ENCODE peak calls at places on chromosomes 13 and 19, in six cellular contexts. T is NCI-H187, G is lower lobe of right lung, M is epithelial cell of proximal tubule, J is pons, N is right cardiac atrium. Q is an unnamed sample.

GRCh38 chr19:4456566-4456842 is 1.1 kb downstream of the UBXN6 start:
- DNase-seq in T (no peak), G (peak; percentile 58), M (no peak), J (peak; percentile 25), N (peak; percentile 72), Q (peak; percentile 70)

GRCh38 chr19:55440411-55441105 is 2.5 kb downstream of the SHISA7 start:
- DNase-seq in T (peak; percentile 30), G (no peak), M (no peak), J (no peak), N (peak; percentile 68), Q (no peak)

GRCh38 chr19:41886761-41887710 is 4.1 kb downstream of the ARHGEF1 start:
- DNase-seq in T (no peak), G (no peak), M (no peak), J (no peak), N (no peak), Q (peak; percentile 48)

GRCh38 chr13:99610702-99611289 is 109.5 kb downstream of the TM9SF2 start:
- DNase-seq in T (no peak), G (no peak), M (no peak), J (no peak), N (no peak), Q (peak; percentile 50)

GRCh38 chr19:58570770-58571574 is 2.2 kb downstream of the MZF1 start:
- DNase-seq in T (no peak), G (no peak), M (no peak), J (no peak), N (peak; percentile 53), Q (no peak)

GRCh38 chr13:98315466-98315865 is 138.4 kb upstream of the RNF113B start:
- DNase-seq in T (peak; percentile 38), G (no peak), M (no peak), J (no peak), N (no peak), Q (no peak)

GRCh38 chr13:112713517-112714253 is 23.8 kb downstream of the ATP11A start:
- DNase-seq in T (no peak), G (no peak), M (no peak), J (no peak), N (peak; percentile 35), Q (no peak)

GRCh38 chr13:106416645-106417044 is 118.8 kb downstream of the EFNB2 start:
- DNase-seq in T (no peak), G (no peak), M (no peak), J (peak; percentile 2), N (no peak), Q (no peak)

GRCh38 chr19:58450836-58451357 is 525 bp upstream of the ZNF324B start:
- DNase-seq in T (no peak), G (no peak), M (no peak), J (no peak), N (no peak), Q (peak; percentile 29)

GRCh38 chr13:49584771-49585182 is 581 bp downstream of the RCBTB1 start:
- DNase-seq in T (no peak), G (no peak), M (no peak), J (peak; percentile 73), N (no peak), Q (peak; percentile 21)

GRCh38 chr19:13840751-13841338 is 36.1 kb upstream of the NANOS3 start:
- DNase-seq in T (no peak), G (no peak), M (no peak), J (no peak), N (no peak), Q (no peak)

GRCh38 chr13:109628251-109628699 is 158.1 kb downstream of the IRS2 start:
- DNase-seq in T (no peak), G (no peak), M (peak; percentile 4), J (no peak), N (no peak), Q (peak; percentile 87)

GRCh38 chr13:35984776-35985453 is 146.3 kb downstream of the DCLK1 start:
- DNase-seq in T (peak; percentile 23), G (no peak), M (no peak), J (no peak), N (peak; percentile 28), Q (no peak)

GRCh38 chr13:41054919-41055619 is 6.2 kb upstream of the WBP4 start:
- DNase-seq in T (no peak), G (no peak), M (no peak), J (no peak), N (no peak), Q (no peak)

GRCh38 chr13:102261809-102262208 is 140.0 kb downstream of the FGF14 start:
- DNase-seq in T (no peak), G (no peak), M (no peak), J (no peak), N (no peak), Q (no peak)

GRCh38 chr13:112588490-112589297 is 741 bp upstream of the TUBGCP3 start:
- DNase-seq in T (no peak), G (no peak), M (no peak), J (no peak), N (no peak), Q (no peak)